ENCODE peak calls at places on chromosomes 2 and 18, in ten cellular contexts. One of them, this sample, is unnamed. For H3K9me3, the result is how much of the 10 kb centered on the place peaks cover.

GRCh38 chr18:48002933-48003365 is 72.5 kb upstream of the SMAD2 start:
- DNase-seq in A549: peak
- DNase-seq in sigmoid colon: no peak
- DNase-seq in stomach: peak
- DNase-seq in ovary: no peak
- DNase-seq in suprapubic skin: no peak
- DNase-seq in tibial nerve: no peak
- DNase-seq in K562: no peak
- DNase-seq in SK-N-SH: no peak
- DNase-seq in upper lobe of left lung: peak
- DNase-seq in this sample: peak

GRCh38 chr18:12005542-12006487 is 24.5 kb downstream of the IMPA2 start:
- DNase-seq in A549: peak
- DNase-seq in sigmoid colon: peak
- DNase-seq in stomach: no peak
- DNase-seq in ovary: no peak
- DNase-seq in suprapubic skin: no peak
- DNase-seq in tibial nerve: no peak
- DNase-seq in K562: no peak
- DNase-seq in SK-N-SH: no peak
- DNase-seq in upper lobe of left lung: peak
- DNase-seq in this sample: peak

GRCh38 chr18:67211646-67212045 is 304.9 kb downstream of the DSEL start:
- DNase-seq in A549: no peak
- DNase-seq in sigmoid colon: no peak
- DNase-seq in stomach: no peak
- DNase-seq in ovary: no peak
- DNase-seq in suprapubic skin: no peak
- DNase-seq in tibial nerve: no peak
- DNase-seq in K562: no peak
- DNase-seq in SK-N-SH: no peak
- DNase-seq in upper lobe of left lung: no peak
- DNase-seq in this sample: no peak

GRCh38 chr2:88545118-88545517 is 82.1 kb downstream of the EIF2AK3 start:
- DNase-seq in A549: peak
- DNase-seq in sigmoid colon: no peak
- DNase-seq in stomach: no peak
- DNase-seq in ovary: no peak
- DNase-seq in suprapubic skin: no peak
- DNase-seq in tibial nerve: no peak
- DNase-seq in K562: peak
- DNase-seq in SK-N-SH: peak
- DNase-seq in upper lobe of left lung: no peak
- DNase-seq in this sample: no peak

GRCh38 chr2:129813404-129813803 is 166.1 kb upstream of the RAB6C start:
- DNase-seq in A549: no peak
- DNase-seq in sigmoid colon: no peak
- DNase-seq in stomach: no peak
- DNase-seq in ovary: no peak
- DNase-seq in suprapubic skin: no peak
- DNase-seq in tibial nerve: no peak
- DNase-seq in K562: no peak
- DNase-seq in SK-N-SH: no peak
- DNase-seq in upper lobe of left lung: no peak
- DNase-seq in this sample: no peak

GRCh38 chr2:241216211-241216761 is 27.8 kb downstream of the ANO7 start:
- DNase-seq in A549: no peak
- DNase-seq in sigmoid colon: no peak
- DNase-seq in stomach: no peak
- DNase-seq in ovary: no peak
- DNase-seq in suprapubic skin: no peak
- DNase-seq in tibial nerve: no peak
- DNase-seq in K562: no peak
- DNase-seq in SK-N-SH: no peak
- DNase-seq in upper lobe of left lung: peak
- DNase-seq in this sample: no peak

GRCh38 chr2:226426292-226426736 is 373.3 kb downstream of the IRS1 start:
- DNase-seq in A549: peak
- DNase-seq in sigmoid colon: no peak
- DNase-seq in stomach: no peak
- DNase-seq in ovary: no peak
- DNase-seq in suprapubic skin: no peak
- DNase-seq in tibial nerve: no peak
- DNase-seq in K562: no peak
- DNase-seq in SK-N-SH: no peak
- DNase-seq in upper lobe of left lung: no peak
- DNase-seq in this sample: no peak

GRCh38 chr2:35447210-35447609 is 908.4 kb upstream of the CRIM1 start:
- DNase-seq in A549: no peak
- DNase-seq in sigmoid colon: no peak
- DNase-seq in stomach: no peak
- DNase-seq in ovary: no peak
- DNase-seq in suprapubic skin: no peak
- DNase-seq in tibial nerve: no peak
- DNase-seq in K562: no peak
- DNase-seq in SK-N-SH: no peak
- DNase-seq in upper lobe of left lung: no peak
- DNase-seq in this sample: no peak

GRCh38 chr2:63786506-63786905 is 55.2 kb upstream of the UGP2 start:
- DNase-seq in A549: no peak
- DNase-seq in sigmoid colon: no peak
- DNase-seq in stomach: no peak
- DNase-seq in ovary: no peak
- DNase-seq in suprapubic skin: no peak
- DNase-seq in tibial nerve: no peak
- DNase-seq in K562: no peak
- DNase-seq in SK-N-SH: no peak
- DNase-seq in upper lobe of left lung: no peak
- DNase-seq in this sample: no peak

GRCh38 chr18:76386886-76387285 is 108.2 kb downstream of the ZNF516 start:
- DNase-seq in A549: no peak
- DNase-seq in sigmoid colon: peak
- DNase-seq in stomach: peak
- DNase-seq in ovary: no peak
- DNase-seq in suprapubic skin: no peak
- DNase-seq in tibial nerve: no peak
- DNase-seq in K562: no peak
- DNase-seq in SK-N-SH: no peak
- DNase-seq in upper lobe of left lung: no peak
- DNase-seq in this sample: no peak

GRCh38 chr2:128268611-128269357 is 49.9 kb downstream of the HS6ST1 start:
- DNase-seq in A549: no peak
- DNase-seq in sigmoid colon: peak
- DNase-seq in stomach: no peak
- DNase-seq in ovary: no peak
- DNase-seq in suprapubic skin: no peak
- DNase-seq in tibial nerve: no peak
- DNase-seq in K562: no peak
- DNase-seq in SK-N-SH: peak
- DNase-seq in upper lobe of left lung: peak
- DNase-seq in this sample: no peak

GRCh38 chr2:184532541-184532940 is 65.8 kb upstream of the ZNF804A start:
- DNase-seq in A549: no peak
- DNase-seq in sigmoid colon: no peak
- DNase-seq in stomach: no peak
- DNase-seq in ovary: no peak
- DNase-seq in suprapubic skin: no peak
- DNase-seq in tibial nerve: no peak
- DNase-seq in K562: no peak
- DNase-seq in SK-N-SH: no peak
- DNase-seq in upper lobe of left lung: no peak
- DNase-seq in this sample: no peak

DNA sequence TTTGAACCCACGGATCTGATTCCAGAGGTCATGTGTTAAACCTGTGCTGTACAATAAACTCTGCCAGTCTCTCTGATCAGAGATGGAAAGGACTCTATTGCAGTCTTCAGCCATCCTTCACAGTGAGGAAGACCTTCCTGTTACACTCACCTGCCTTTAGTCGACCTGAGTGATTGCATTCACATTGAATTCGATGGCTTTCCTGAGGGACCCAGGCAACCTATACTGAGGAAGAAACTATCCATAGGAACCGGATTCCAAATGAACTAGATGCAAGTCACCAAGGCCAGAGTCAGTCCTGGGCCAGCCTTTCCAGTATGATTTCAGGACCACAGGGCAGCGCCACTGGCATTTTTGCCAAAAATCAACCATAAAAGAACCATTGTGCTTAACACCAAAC is 56.8 kb downstream of the PKDCC start:
- DNase-seq in A549: no peak
- DNase-seq in sigmoid colon: no peak
- DNase-seq in stomach: no peak
- DNase-seq in ovary: no peak
- DNase-seq in suprapubic skin: no peak
- DNase-seq in tibial nerve: no peak
- DNase-seq in K562: no peak
- DNase-seq in SK-N-SH: no peak
- DNase-seq in upper lobe of left lung: no peak
- DNase-seq in this sample: no peak
- H3K4me3 ChIP-seq in A549: no peak
- H3K4me3 ChIP-seq in sigmoid colon: no peak
- H3K4me3 ChIP-seq in stomach: no peak
- H3K4me3 ChIP-seq in ovary: no peak
- H3K4me3 ChIP-seq in suprapubic skin: no peak
- H3K4me3 ChIP-seq in tibial nerve: no peak
- H3K4me3 ChIP-seq in K562: no peak
- H3K4me3 ChIP-seq in SK-N-SH: no peak
- H3K4me3 ChIP-seq in upper lobe of left lung: no peak
- H3K4me3 ChIP-seq in this sample: no peak

GRCh38 chr2:172658945-172659344 is 76.7 kb upstream of the RAPGEF4 start:
- DNase-seq in A549: no peak
- DNase-seq in sigmoid colon: no peak
- DNase-seq in stomach: no peak
- DNase-seq in ovary: no peak
- DNase-seq in suprapubic skin: no peak
- DNase-seq in tibial nerve: no peak
- DNase-seq in K562: no peak
- DNase-seq in SK-N-SH: no peak
- DNase-seq in upper lobe of left lung: no peak
- DNase-seq in this sample: no peak

GRCh38 chr2:172655091-172655837 is 80.4 kb upstream of the RAPGEF4 start:
- DNase-seq in A549: no peak
- DNase-seq in sigmoid colon: no peak
- DNase-seq in stomach: no peak
- DNase-seq in ovary: no peak
- DNase-seq in suprapubic skin: no peak
- DNase-seq in tibial nerve: no peak
- DNase-seq in K562: no peak
- DNase-seq in SK-N-SH: no peak
- DNase-seq in upper lobe of left lung: no peak
- DNase-seq in this sample: no peak

GRCh38 chr2:172655838-172656573 is 79.6 kb upstream of the RAPGEF4 start:
- DNase-seq in A549: no peak
- DNase-seq in sigmoid colon: no peak
- DNase-seq in stomach: no peak
- DNase-seq in ovary: no peak
- DNase-seq in suprapubic skin: no peak
- DNase-seq in tibial nerve: no peak
- DNase-seq in K562: no peak
- DNase-seq in SK-N-SH: no peak
- DNase-seq in upper lobe of left lung: no peak
- DNase-seq in this sample: no peak
- TF ChIP-seq EP300 in A549: no peak
- TF ChIP-seq EP300 in sigmoid colon: no peak
- TF ChIP-seq EP300 in stomach: no peak
- TF ChIP-seq EP300 in ovary: no peak
- TF ChIP-seq EP300 in suprapubic skin: no peak
- TF ChIP-seq EP300 in tibial nerve: no peak
- TF ChIP-seq EP300 in K562: no peak
- TF ChIP-seq EP300 in SK-N-SH: no peak
- TF ChIP-seq EP300 in upper lobe of left lung: no peak
- TF ChIP-seq EP300 in this sample: no peak

DNA sequence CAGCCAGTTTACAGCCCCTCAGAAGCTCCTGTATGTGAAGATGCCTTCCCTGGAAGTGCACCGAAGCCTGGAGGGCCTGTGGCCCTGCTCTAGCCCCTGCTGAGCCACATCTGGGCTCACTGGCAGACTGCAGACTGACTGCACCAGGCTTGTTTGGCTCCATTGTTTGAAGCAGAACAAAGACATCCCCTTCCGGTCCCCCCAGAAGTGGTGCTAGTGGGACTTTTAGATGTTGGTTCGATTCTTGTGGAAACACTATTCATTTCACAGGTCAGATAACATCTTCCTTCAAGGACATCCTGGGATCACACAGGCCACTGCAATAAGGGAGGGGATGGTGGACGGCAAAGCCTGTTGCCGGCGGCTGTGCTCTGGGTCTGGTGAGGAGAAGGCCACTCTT is 57.8 kb upstream of the CBLN2 start:
- DNase-seq in A549: no peak
- DNase-seq in sigmoid colon: no peak
- DNase-seq in stomach: no peak
- DNase-seq in ovary: no peak
- DNase-seq in suprapubic skin: no peak
- DNase-seq in tibial nerve: no peak
- DNase-seq in K562: no peak
- DNase-seq in SK-N-SH: no peak
- DNase-seq in upper lobe of left lung: no peak
- DNase-seq in this sample: no peak
- H3K9me3 ChIP-seq in A549: under half
- H3K9me3 ChIP-seq in sigmoid colon: under half
- H3K9me3 ChIP-seq in stomach: under half
- H3K9me3 ChIP-seq in ovary: under half
- H3K9me3 ChIP-seq in suprapubic skin: under half
- H3K9me3 ChIP-seq in tibial nerve: under half
- H3K9me3 ChIP-seq in K562: under half
- H3K9me3 ChIP-seq in SK-N-SH: under half
- H3K9me3 ChIP-seq in upper lobe of left lung: under half
- H3K9me3 ChIP-seq in this sample: under half

DNA sequence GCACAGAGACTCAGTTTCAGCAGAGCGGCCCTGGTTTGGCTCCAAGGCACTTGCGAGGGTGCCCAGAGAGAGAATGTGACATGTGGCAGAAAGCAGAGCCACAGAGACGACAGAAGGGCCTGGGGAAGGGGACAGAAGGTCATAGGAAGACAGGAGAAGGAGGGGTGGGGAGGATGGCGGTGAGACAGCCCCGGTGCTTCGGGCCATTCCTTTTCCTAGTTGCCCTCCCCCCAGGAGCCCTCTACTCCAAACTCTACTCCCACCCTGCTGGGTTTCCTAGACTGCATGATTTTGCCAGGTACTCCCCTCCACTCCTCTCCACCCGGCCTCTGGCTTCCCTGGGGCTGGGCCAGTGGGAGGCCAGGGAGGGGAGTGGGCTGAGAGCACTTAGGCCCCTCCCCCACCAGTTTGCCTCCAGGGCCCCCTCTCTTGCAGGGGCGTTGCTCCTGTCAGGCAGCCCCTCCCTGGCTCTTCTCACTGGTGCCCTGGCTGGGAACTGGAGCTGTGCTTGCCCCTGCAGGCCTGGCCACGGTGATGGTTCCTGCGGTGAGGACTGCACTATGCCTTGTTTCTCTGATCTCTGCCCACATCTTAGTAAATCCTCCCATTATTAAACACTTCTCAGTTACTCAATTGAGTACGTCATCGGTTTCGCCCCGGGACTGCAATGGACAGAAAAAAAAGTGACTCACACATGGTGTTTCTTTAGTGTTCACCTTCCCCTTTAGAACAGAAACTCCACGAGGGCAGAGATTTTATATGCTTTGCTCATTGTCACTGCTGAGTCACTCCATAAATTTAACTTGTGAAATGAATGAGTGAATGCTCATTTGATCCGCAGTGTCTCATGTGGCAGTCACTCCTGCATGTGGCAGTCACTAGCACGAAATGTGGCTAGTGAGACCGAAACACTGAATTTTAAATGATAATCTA is 58.7 kb upstream of the SP3 start:
- DNase-seq in A549: peak
- DNase-seq in sigmoid colon: peak
- DNase-seq in stomach: peak
- DNase-seq in ovary: no peak
- DNase-seq in suprapubic skin: peak
- DNase-seq in tibial nerve: peak
- DNase-seq in K562: no peak
- DNase-seq in SK-N-SH: peak
- DNase-seq in upper lobe of left lung: peak
- DNase-seq in this sample: peak
- H3K4me3 ChIP-seq in A549: no peak
- H3K4me3 ChIP-seq in sigmoid colon: no peak
- H3K4me3 ChIP-seq in stomach: no peak
- H3K4me3 ChIP-seq in ovary: no peak
- H3K4me3 ChIP-seq in suprapubic skin: no peak
- H3K4me3 ChIP-seq in tibial nerve: no peak
- H3K4me3 ChIP-seq in K562: no peak
- H3K4me3 ChIP-seq in SK-N-SH: no peak
- H3K4me3 ChIP-seq in upper lobe of left lung: no peak
- H3K4me3 ChIP-seq in this sample: no peak